ENCODE peak calls at places on chromosomes 11 and 22, in eight cellular contexts. C, T, S, H, E, Q, B and V are unnamed samples.

GRCh38 chr11:102317768-102318103 is 452 bp downstream of the BIRC3 start:
- DNase-seq in C (no peak), T (no peak), S (no peak), H (no peak), E (no peak), Q (no peak), B (peak; percentile 47), V (no peak)

GRCh38 chr22:28426346-28427132 is 253.1 kb downstream of the TTC28 start:
- DNase-seq in C (no peak), T (no peak), S (no peak), H (no peak), E (no peak), Q (peak; percentile 70), B (no peak), V (no peak)

GRCh38 chr11:35487532-35488078 is 37.8 kb downstream of the PAMR1 start:
- DNase-seq in C (no peak), T (no peak), S (no peak), H (no peak), E (no peak), Q (peak; percentile 79), B (peak; percentile 51), V (peak; percentile 54)

GRCh38 chr22:34722901-34723300 is 343.1 kb upstream of the ISX start:
- DNase-seq in C (no peak), T (no peak), S (no peak), H (no peak), E (no peak), Q (no peak), B (no peak), V (no peak)

GRCh38 chr11:68303982-68304780 is 8.2 kb upstream of the LRP5 start:
- DNase-seq in C (no peak), T (no peak), S (no peak), H (no peak), E (no peak), Q (no peak), B (no peak), V (no peak)

GRCh38 chr11:88410636-88411035 is 73.1 kb upstream of the CTSC start:
- DNase-seq in C (no peak), T (no peak), S (no peak), H (no peak), E (no peak), Q (no peak), B (no peak), V (no peak)

GRCh38 chr11:128021304-128022006 is 565.9 kb downstream of the ETS1 start:
- DNase-seq in C (no peak), T (no peak), S (no peak), H (no peak), E (no peak), Q (peak; percentile 48), B (no peak), V (no peak)

GRCh38 chr11:111736191-111736590 is 30.0 kb downstream of the PPP2R1B start:
- DNase-seq in C (no peak), T (no peak), S (no peak), H (no peak), E (peak; percentile 20), Q (peak; percentile 75), B (peak; percentile 34), V (no peak)

GRCh38 chr11:37788141-37788877 is 1190.3 kb upstream of the RAG2 start:
- DNase-seq in C (no peak), T (no peak), S (no peak), H (no peak), E (no peak), Q (peak; percentile 95), B (no peak), V (no peak)

GRCh38 chr22:37905534-37906363 is at the start of gene MICALL1:
- DNase-seq in C (peak; percentile 66), T (peak; percentile 48), S (peak; percentile 67), H (peak; percentile 65), E (peak; percentile 79), Q (peak; percentile 70), B (peak; percentile 85), V (peak; percentile 84)

GRCh38 chr22:22571429-22571828 is 12.4 kb upstream of the PRAME start:
- DNase-seq in C (no peak), T (no peak), S (no peak), H (no peak), E (no peak), Q (no peak), B (no peak), V (no peak)

GRCh38 chr11:33692013-33692504 is 8.6 kb downstream of the C11orf91 start:
- DNase-seq in C (no peak), T (no peak), S (no peak), H (no peak), E (no peak), Q (peak; percentile 99), B (peak; percentile 97), V (no peak)

GRCh38 chr11:95767498-95767897 is 22.1 kb downstream of the FAM76B start:
- DNase-seq in C (no peak), T (no peak), S (no peak), H (no peak), E (no peak), Q (peak; percentile 90), B (no peak), V (no peak)

GRCh38 chr11:103699216-103699615 is 337.2 kb upstream of the DDI1 start:
- DNase-seq in C (no peak), T (no peak), S (no peak), H (no peak), E (no peak), Q (no peak), B (no peak), V (no peak)